ENCODE peak calls at places on chromosome 10, in five cellular contexts. N, H, G, F and Q are unnamed samples. For H3K4me1, the result is how much of the 10 kb centered on the place peaks cover.

GRCh38 chr10:126749030-126749655 is 78.7 kb upstream of the C10orf90 start:
- DNase-seq in F (peak), G (peak), H (peak), N (peak), Q (peak)

GRCh38 chr10:6065845-6066244 is 3.7 kb upstream of the IL2RA start:
- DNase-seq in H (no peak), G (no peak), F (no peak), N (no peak), Q (no peak)

GRCh38 chr10:19572056-19572455 is 244.2 kb upstream of the PLXDC2 start:
- DNase-seq in H (no peak), F (no peak), G (no peak), N (no peak), Q (no peak)

GRCh38 chr10:132714906-132715790 is 70.8 kb downstream of the NKX6-2 start:
- DNase-seq in N (no peak), G (peak), H (no peak), F (peak), Q (peak)

GRCh38 chr10:119313645-119314044 is 106.3 kb downstream of the GRK5 start:
- DNase-seq in G (no peak), F (no peak), N (peak), H (no peak), Q (no peak)

GRCh38 chr10:89374716-89375115 is 3.1 kb upstream of the IFIT1B start:
- DNase-seq in F (no peak), G (no peak), H (no peak), N (no peak), Q (no peak)

GRCh38 chr10:22180724-22181123 is 37.1 kb downstream of the EBLN1 start:
- DNase-seq in G (no peak), N (no peak), H (no peak), F (no peak), Q (no peak)

GRCh38 chr10:104582604-104582951 is 58.5 kb upstream of the SORCS3 start:
- DNase-seq in G (no peak), H (no peak), F (no peak), N (no peak), Q (no peak)

GRCh38 chr10:88901610-88902327 is 21.7 kb downstream of the STAMBPL1 start:
- DNase-seq in H (no peak), N (no peak), F (no peak), G (no peak), Q (no peak)

GRCh38 chr10:97003151-97003803 is 171.2 kb downstream of the LCOR start:
- DNase-seq in F (no peak), N (no peak), G (no peak), H (no peak), Q (no peak)
- H3K27ac ChIP-seq in F (no peak), N (no peak), G (no peak), H (no peak), Q (no peak)

GRCh38 chr10:71747039-71747807 is 26.1 kb downstream of the VSIR start:
- DNase-seq in F (no peak), N (no peak), H (no peak), G (peak), Q (no peak)
- H3K4me1 ChIP-seq in F (half or more), N (half or more), H (under half), G (half or more), Q (under half)

GRCh38 chr10:95767884-95768556 is 12.1 kb downstream of the ENTPD1 start:
- DNase-seq in F (no peak), G (peak), N (no peak), H (no peak), Q (peak)
- H3K4me3 ChIP-seq in F (no peak), G (no peak), N (no peak), H (no peak), Q (no peak)

DNA sequence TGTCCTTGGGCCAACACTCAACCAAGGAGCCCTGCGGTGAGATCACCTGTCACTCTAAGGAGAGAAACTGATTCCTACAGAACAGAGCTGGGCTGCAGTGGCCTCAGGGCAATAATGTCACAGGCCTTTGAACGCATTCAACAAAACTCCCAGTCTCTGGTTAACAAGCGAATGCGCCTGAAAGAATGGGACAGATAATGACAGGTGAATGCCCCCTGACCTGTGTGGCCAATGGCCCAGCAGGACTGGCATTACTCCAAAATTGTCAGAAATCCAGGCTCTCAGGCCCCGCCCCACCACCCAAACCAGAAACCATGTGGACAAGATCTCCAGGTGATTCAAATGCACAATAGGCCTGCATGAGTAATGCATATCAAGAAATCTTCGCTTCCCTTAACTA is 277.7 kb upstream of the KLF6 start:
- DNase-seq in F (no peak), G (no peak), N (no peak), H (no peak), Q (no peak)
- H3K27ac ChIP-seq in F (no peak), G (no peak), N (no peak), H (no peak), Q (no peak)

DNA sequence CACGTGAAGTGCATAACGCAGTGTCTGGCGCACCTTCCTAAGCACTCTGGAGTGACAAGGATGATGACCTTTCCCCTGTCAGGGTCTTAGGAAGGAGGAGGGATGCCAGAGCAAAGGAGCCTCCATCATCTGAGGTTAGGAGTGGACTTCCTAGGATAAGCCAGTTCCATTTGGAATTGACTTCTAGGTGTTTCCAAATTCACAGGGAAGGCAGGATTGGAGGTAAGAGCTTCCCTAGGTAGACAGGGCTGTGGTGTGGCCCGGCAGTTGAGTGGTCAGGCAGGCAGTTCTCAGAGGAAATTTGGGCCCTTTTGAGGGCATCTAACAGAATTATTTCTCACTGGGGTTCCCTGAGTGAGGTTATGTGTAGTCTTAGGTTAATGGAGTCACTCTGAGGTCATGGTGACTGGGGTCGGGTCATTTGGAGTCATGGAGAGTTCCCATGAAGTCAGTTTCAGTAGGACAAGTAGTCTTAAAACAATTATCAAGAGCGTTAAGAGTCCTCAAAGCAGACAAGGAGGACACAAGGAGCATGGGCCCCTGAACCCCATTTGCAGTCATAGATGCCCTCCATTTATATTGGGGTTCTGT is 8.2 kb downstream of the PPIF start:
- DNase-seq in H (no peak), F (no peak), G (no peak), N (no peak), Q (no peak)
- H3K4me1 ChIP-seq in H (under half), F (under half), G (under half), N (under half), Q (under half)

DNA sequence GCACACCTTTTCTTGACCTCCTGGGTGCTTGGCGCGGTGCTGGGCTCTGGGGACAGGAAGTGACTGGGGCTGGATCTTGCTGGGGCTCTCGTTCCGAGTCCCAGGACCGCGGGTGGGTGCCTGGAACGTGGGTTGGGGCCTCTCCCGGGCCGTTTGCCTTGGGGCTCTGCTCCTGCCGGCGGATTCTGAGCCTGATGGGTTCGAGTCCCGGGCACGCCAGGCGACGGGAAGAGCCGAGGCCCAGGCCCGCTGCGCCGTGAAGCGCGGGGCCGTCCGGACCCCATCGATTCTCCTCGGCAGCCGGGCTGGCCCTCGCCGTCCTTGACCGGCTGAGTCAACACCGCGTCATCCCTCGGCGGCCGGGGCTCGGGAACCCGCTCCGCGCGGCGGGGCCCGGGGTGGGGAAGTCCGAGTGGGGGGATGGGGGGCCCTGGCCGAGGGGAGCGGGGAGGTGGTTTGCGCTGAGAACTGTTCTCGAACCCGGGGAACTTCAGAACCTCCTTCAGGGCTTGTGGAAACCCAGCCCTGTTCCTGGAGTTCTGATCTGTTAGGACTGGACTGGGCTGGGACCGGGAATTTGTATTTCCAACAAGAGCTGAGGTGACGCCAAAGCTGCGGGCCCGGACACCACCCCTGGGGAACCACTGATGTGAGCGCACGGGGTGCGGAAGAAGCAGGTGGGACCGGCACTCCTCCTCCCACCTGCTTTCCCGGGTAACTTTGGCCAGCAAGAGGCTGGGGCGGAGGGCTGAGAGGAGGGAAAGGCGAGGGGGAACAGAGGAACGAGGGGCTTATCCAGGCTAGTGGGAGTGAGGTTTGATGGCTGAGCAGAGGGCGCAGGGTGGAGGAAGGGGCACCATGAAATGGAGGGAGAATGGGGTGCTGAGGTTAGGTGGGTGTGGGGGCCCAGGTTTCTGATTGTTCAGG is 6.2 kb downstream of the HHEX start:
- DNase-seq in F (no peak), N (no peak), G (no peak), H (peak), Q (no peak)
- H3K4me3 ChIP-seq in F (no peak), N (no peak), G (peak), H (peak), Q (peak)

GRCh38 chr10:114519756-114520288 is 115.5 kb upstream of the AFAP1L2 start:
- DNase-seq in N (no peak), F (no peak), H (no peak), G (no peak), Q (no peak)
- H3K27ac ChIP-seq in N (no peak), F (peak), H (peak), G (peak), Q (no peak)

GRCh38 chr10:71973777-71974488 is 9.7 kb downstream of the CHST3 start:
- DNase-seq in H (no peak), N (no peak), F (no peak), G (no peak), Q (no peak)
- H3K4me1 ChIP-seq in H (under half), N (under half), F (half or more), G (half or more), Q (half or more)

GRCh38 chr10:77801474-77802238 is 124.9 kb downstream of the DLG5 start:
- DNase-seq in H (no peak), N (peak), G (no peak), F (peak), Q (no peak)
- H3K4me3 ChIP-seq in H (no peak), N (no peak), G (no peak), F (no peak), Q (no peak)